ENCODE peak calls at places on chromosome 2, in four cellular contexts. One of them, this sample, is unnamed. For H3K4me1 and H3K27me3, the result is how much of the 10 kb centered on the place peaks cover.

GRCh38 chr2:32424739-32425138 is 67.9 kb downstream of the BIRC6 start:
- DNase-seq in astrocyte: peak
- DNase-seq in HepG2: no peak
- DNase-seq in Panc1: no peak
- DNase-seq in this sample: no peak

GRCh38 chr2:218816561-218817011 is 15.0 kb downstream of the PRKAG3 start:
- DNase-seq in HepG2: no peak
- DNase-seq in Panc1: no peak
- DNase-seq in astrocyte: no peak
- DNase-seq in this sample: no peak

GRCh38 chr2:145041706-145042105 is 521.8 kb upstream of the ZEB2 start:
- DNase-seq in Panc1: no peak
- DNase-seq in HepG2: no peak
- DNase-seq in astrocyte: no peak
- DNase-seq in this sample: no peak

GRCh38 chr2:235244497-235245215 is 249.2 kb upstream of the AGAP1 start:
- DNase-seq in astrocyte: peak
- DNase-seq in Panc1: no peak
- DNase-seq in HepG2: no peak
- DNase-seq in this sample: no peak

GRCh38 chr2:139122711-139123158 is 342.5 kb upstream of the NXPH2 start:
- DNase-seq in HepG2: no peak
- DNase-seq in Panc1: peak
- DNase-seq in astrocyte: peak
- DNase-seq in this sample: no peak

GRCh38 chr2:96117701-96118588 is 1.6 kb upstream of the ADRA2B start:
- DNase-seq in Panc1: no peak
- DNase-seq in HepG2: no peak
- DNase-seq in astrocyte: no peak
- DNase-seq in this sample: peak

GRCh38 chr2:150548527-150548926 is 61.1 kb upstream of the RND3 start:
- DNase-seq in astrocyte: no peak
- DNase-seq in HepG2: peak
- DNase-seq in Panc1: no peak
- DNase-seq in this sample: no peak

GRCh38 chr2:50953021-50953420 is 78.9 kb downstream of the NRXN1 start:
- DNase-seq in Panc1: no peak
- DNase-seq in astrocyte: peak
- DNase-seq in HepG2: peak
- DNase-seq in this sample: no peak

GRCh38 chr2:180450841-180451240 is 443.7 kb upstream of the CWC22 start:
- DNase-seq in astrocyte: no peak
- DNase-seq in Panc1: no peak
- DNase-seq in HepG2: no peak
- DNase-seq in this sample: no peak

GRCh38 chr2:213086566-213086965 is 64.8 kb downstream of the IKZF2 start:
- DNase-seq in HepG2: no peak
- DNase-seq in astrocyte: peak
- DNase-seq in Panc1: no peak
- DNase-seq in this sample: no peak

GRCh38 chr2:168773719-168774521 is 28.5 kb upstream of the NOSTRIN start:
- DNase-seq in Panc1: no peak
- DNase-seq in HepG2: peak
- DNase-seq in astrocyte: peak
- DNase-seq in this sample: peak

GRCh38 chr2:95314964-95315611 is 17.9 kb downstream of the KCNIP3 start:
- DNase-seq in astrocyte: no peak
- DNase-seq in HepG2: peak
- DNase-seq in Panc1: no peak
- DNase-seq in this sample: peak

GRCh38 chr2:97712693-97713295 is 582 bp upstream of the ZAP70 start:
- DNase-seq in astrocyte: no peak
- DNase-seq in Panc1: no peak
- DNase-seq in HepG2: no peak
- DNase-seq in this sample: no peak

GRCh38 chr2:60091311-60091710 is 462.1 kb downstream of the BCL11A start:
- DNase-seq in Panc1: no peak
- DNase-seq in astrocyte: no peak
- DNase-seq in HepG2: no peak
- DNase-seq in this sample: peak

GRCh38 chr2:54371461-54372065 is 84.6 kb upstream of the SPTBN1 start:
- DNase-seq in HepG2: no peak
- DNase-seq in astrocyte: no peak
- DNase-seq in Panc1: no peak
- DNase-seq in this sample: no peak

GRCh38 chr2:31426096-31426495 is 11.6 kb upstream of the XDH start:
- DNase-seq in Panc1: no peak
- DNase-seq in HepG2: no peak
- DNase-seq in astrocyte: no peak
- DNase-seq in this sample: no peak

GRCh38 chr2:116413659-116414058 is 1400.8 kb upstream of the DDX18 start:
- DNase-seq in Panc1: no peak
- DNase-seq in HepG2: no peak
- DNase-seq in astrocyte: no peak
- DNase-seq in this sample: no peak

GRCh38 chr2:130822766-130823165 is 13.9 kb upstream of the ARHGEF4 start:
- DNase-seq in astrocyte: no peak
- DNase-seq in HepG2: no peak
- DNase-seq in Panc1: no peak
- DNase-seq in this sample: no peak

GRCh38 chr2:156457523-156458228 is 21.5 kb downstream of the GPD2 start:
- DNase-seq in HepG2: no peak
- DNase-seq in Panc1: no peak
- DNase-seq in astrocyte: no peak
- DNase-seq in this sample: no peak
- H3K4me1 ChIP-seq in HepG2: under half
- H3K4me1 ChIP-seq in Panc1: under half
- H3K4me1 ChIP-seq in astrocyte: under half
- H3K4me1 ChIP-seq in this sample: under half

GRCh38 chr2:240932724-240933047 is 26.6 kb downstream of the CROCC2 start:
- DNase-seq in astrocyte: no peak
- DNase-seq in Panc1: no peak
- DNase-seq in HepG2: no peak
- DNase-seq in this sample: no peak
- H3K27me3 ChIP-seq in astrocyte: under half
- H3K27me3 ChIP-seq in Panc1: under half
- H3K27me3 ChIP-seq in HepG2: under half
- H3K27me3 ChIP-seq in this sample: under half

DNA sequence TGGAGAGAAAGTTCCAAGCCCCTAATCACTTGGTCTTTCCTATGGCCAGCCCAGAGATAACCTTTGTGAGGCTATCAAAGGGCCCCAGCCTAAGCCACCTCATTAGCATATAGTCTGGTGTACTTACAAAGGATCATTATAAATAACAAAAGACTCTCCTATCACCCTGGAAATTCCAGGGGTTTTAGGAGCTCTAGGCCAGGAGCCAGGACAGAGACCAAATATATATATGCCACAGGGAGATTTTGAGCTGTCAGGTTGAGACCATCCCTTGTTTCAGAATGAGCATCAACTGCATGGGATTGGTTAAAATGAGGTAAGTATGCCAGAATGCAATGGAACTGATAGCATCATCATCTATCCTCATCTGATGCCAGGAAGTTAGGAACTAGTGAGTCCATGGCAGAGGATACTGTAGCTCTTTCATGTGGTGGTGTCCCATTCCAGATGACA is 32.1 kb upstream of the CHRNA1 start:
- DNase-seq in Panc1: no peak
- DNase-seq in astrocyte: no peak
- DNase-seq in HepG2: no peak
- DNase-seq in this sample: no peak
- H3K4me1 ChIP-seq in Panc1: under half
- H3K4me1 ChIP-seq in astrocyte: under half
- H3K4me1 ChIP-seq in HepG2: under half
- H3K4me1 ChIP-seq in this sample: under half

GRCh38 chr2:44801289-44801675 is 140.2 kb upstream of the SIX3 start:
- DNase-seq in Panc1: no peak
- DNase-seq in HepG2: no peak
- DNase-seq in astrocyte: no peak
- DNase-seq in this sample: no peak
- H3K27me3 ChIP-seq in Panc1: under half
- H3K27me3 ChIP-seq in HepG2: under half
- H3K27me3 ChIP-seq in astrocyte: half or more
- H3K27me3 ChIP-seq in this sample: half or more

GRCh38 chr2:120503793-120504571 is 158.0 kb downstream of the INHBB start:
- DNase-seq in Panc1: no peak
- DNase-seq in astrocyte: peak
- DNase-seq in HepG2: peak
- DNase-seq in this sample: peak
- H3K4me1 ChIP-seq in Panc1: under half
- H3K4me1 ChIP-seq in astrocyte: under half
- H3K4me1 ChIP-seq in HepG2: under half
- H3K4me1 ChIP-seq in this sample: under half